ENCODE peak calls at places on chromosomes 6 and 20, in four cellular contexts. V is left cardiac atrium, O is tibial nerve, Q is RWPE2. Z is an unnamed sample.

GRCh38 chr6:29516108-29516507 is 28.4 kb upstream of the MAS1L start:
- DNase-seq in V (no peak), O (no peak), Q (no peak), Z (peak; percentile 82)

GRCh38 chr20:3119044-3119443 is 34.5 kb upstream of the AVP start:
- DNase-seq in V (no peak), O (no peak), Q (no peak), Z (no peak)

GRCh38 chr6:26292709-26293108 is 72.3 kb upstream of the BTN3A2 start:
- DNase-seq in V (no peak), O (no peak), Q (no peak), Z (no peak)

GRCh38 chr20:40562031-40562430 is 127.0 kb downstream of the MAFB start:
- DNase-seq in V (no peak), O (no peak), Q (no peak), Z (no peak)

GRCh38 chr6:157035576-157035975 is 258.4 kb downstream of the ARID1B start:
- DNase-seq in V (no peak), O (no peak), Q (no peak), Z (no peak)

GRCh38 chr6:107682721-107683120 is 141.4 kb downstream of the SCML4 start:
- DNase-seq in V (no peak), O (no peak), Q (no peak), Z (no peak)

GRCh38 chr6:45637611-45638257 is 260.0 kb upstream of the SUPT3H start:
- DNase-seq in V (no peak), O (peak; percentile 27), Q (no peak), Z (no peak)

GRCh38 chr20:48637461-48637860 is 190.3 kb downstream of the PREX1 start:
- DNase-seq in V (no peak), O (no peak), Q (no peak), Z (no peak)

GRCh38 chr6:81909981-81910910 is 157.8 kb upstream of the TENT5A start:
- DNase-seq in V (no peak), O (no peak), Q (no peak), Z (no peak)

GRCh38 chr6:143158113-143158581 is 97.5 kb downstream of the AIG1 start:
- DNase-seq in V (no peak), O (no peak), Q (no peak), Z (no peak)

GRCh38 chr6:54286141-54286540 is 22.1 kb upstream of the TINAG start:
- DNase-seq in V (no peak), O (no peak), Q (no peak), Z (no peak)

GRCh38 chr20:26276811-26277210 is 580.2 kb upstream of the ZNF337 start:
- DNase-seq in V (no peak), O (no peak), Q (peak; percentile 46), Z (no peak)

GRCh38 chr6:110180228-110181008 is at the start of gene CDC40:
- DNase-seq in V (peak; percentile 74), O (peak; percentile 16), Q (peak; percentile 49), Z (peak; percentile 95)

GRCh38 chr6:26311012-26311384 is 54.0 kb upstream of the BTN3A2 start:
- DNase-seq in V (no peak), O (no peak), Q (no peak), Z (peak; percentile 45)

GRCh38 chr6:150006961-150007464 is 18.3 kb downstream of the RAET1L start:
- DNase-seq in V (no peak), O (no peak), Q (no peak), Z (peak; percentile 40)

GRCh38 chr20:3616250-3616649 is 46.9 kb downstream of the GFRA4 start:
- DNase-seq in V (no peak), O (no peak), Q (no peak), Z (no peak)

GRCh38 chr20:23331450-23331849 is 19.1 kb upstream of the NXT1 start:
- DNase-seq in V (no peak), O (no peak), Q (no peak), Z (no peak)

GRCh38 chr6:119459207-119459974 is 109.8 kb upstream of the MAN1A1 start:
- DNase-seq in V (no peak), O (no peak), Q (no peak), Z (no peak)

GRCh38 chr20:9711872-9712271 is 127.0 kb downstream of the PAK5 start:
- DNase-seq in V (no peak), O (no peak), Q (no peak), Z (no peak)

GRCh38 chr6:44657201-44657824 is 269.8 kb downstream of the CDC5L start:
- DNase-seq in V (no peak), O (no peak), Q (no peak), Z (no peak)

GRCh38 chr6:159521962-159522361 is 171.1 kb downstream of the SOD2 start:
- DNase-seq in V (no peak), O (no peak), Q (no peak), Z (no peak)

GRCh38 chr20:3400260-3401155 is 7.0 kb downstream of the DNAAF9 start:
- DNase-seq in V (no peak), O (no peak), Q (no peak), Z (no peak)

GRCh38 chr6:147530132-147531060 is 21.9 kb downstream of the SAMD5 start:
- DNase-seq in V (no peak), O (no peak), Q (no peak), Z (peak; percentile 62)

GRCh38 chr6:167532410-167533294 is 207.8 kb downstream of the TTLL2 start:
- DNase-seq in V (no peak), O (no peak), Q (no peak), Z (no peak)

GRCh38 chr6:45710304-45710821 is 305.3 kb downstream of the CLIC5 start:
- DNase-seq in V (no peak), O (no peak), Q (no peak), Z (no peak)

GRCh38 chr20:5528719-5529256 is 212.0 kb upstream of the PROKR2 start:
- DNase-seq in V (peak; percentile 52), O (peak; percentile 47), Q (no peak), Z (peak; percentile 90)

GRCh38 chr6:130525378-130525777 is 159.6 kb downstream of the TMEM200A start:
- DNase-seq in V (no peak), O (no peak), Q (no peak), Z (peak; percentile 96)

GRCh38 chr20:44683263-44684046 is 31.7 kb upstream of the CCN5 start:
- DNase-seq in V (no peak), O (no peak), Q (peak; percentile 83), Z (peak; percentile 12)

GRCh38 chr20:61015602-61016001 is 236.5 kb upstream of the CDH4 start:
- DNase-seq in V (no peak), O (no peak), Q (no peak), Z (no peak)

GRCh38 chr6:3549314-3549940 is 92.6 kb upstream of the SLC22A23 start:
- DNase-seq in V (no peak), O (no peak), Q (no peak), Z (no peak)

GRCh38 chr6:18561006-18561750 is 174.0 kb downstream of the RNF144B start:
- DNase-seq in V (peak; percentile 21), O (no peak), Q (no peak), Z (peak; percentile 52)

GRCh38 chr20:41166201-41167117 is 29.1 kb downstream of the PLCG1 start:
- DNase-seq in V (no peak), O (no peak), Q (peak; percentile 84), Z (no peak)

GRCh38 chr20:4091332-4092135 is 76.2 kb upstream of the RNF24 start:
- DNase-seq in V (peak; percentile 62), O (peak; percentile 46), Q (no peak), Z (peak; percentile 48)

Z was measured in Kasumi-1.